ENCODE peak calls at places on chromosome 10, in nine cellular contexts. Q is T-helper 9 cell, O is AG08395, N is HuH-7.5, Z is mammary epithelial cell, R is NCI-H774, H is ACHN, C is fibroblast of the conjunctiva, M is T-cell. E is an unnamed sample.

GRCh38 chr10:22335204-22335956 is 9.9 kb upstream of the SPAG6 start:
- DNase-seq in C (no peak), Z (peak), O (peak), N (no peak), Q (peak), M (peak), R (no peak), H (peak), E (no peak)

GRCh38 chr10:116870949-116871348 is 21.6 kb downstream of the ENO4 start:
- DNase-seq in N (no peak), M (no peak), C (no peak), Z (no peak), O (no peak), Q (no peak), H (peak), R (no peak), E (no peak)

GRCh38 chr10:24269476-24269875 is 60.5 kb downstream of the KIAA1217 start:
- DNase-seq in O (no peak), Z (peak), C (no peak), Q (no peak), M (no peak), R (no peak), N (no peak), H (no peak), E (no peak)

GRCh38 chr10:19730071-19730470 is 86.2 kb upstream of the PLXDC2 start:
- DNase-seq in C (no peak), R (no peak), H (no peak), N (no peak), M (no peak), Q (no peak), Z (peak), O (peak), E (no peak)

GRCh38 chr10:30818854-30819253 is 189.3 kb upstream of the LYZL2 start:
- DNase-seq in R (no peak), M (no peak), Q (no peak), C (peak), H (no peak), N (no peak), O (peak), Z (peak), E (no peak)

GRCh38 chr10:48759113-48759901 is 74.6 kb downstream of the WDFY4 start:
- DNase-seq in Z (no peak), N (no peak), O (no peak), R (no peak), H (no peak), C (no peak), M (no peak), Q (no peak), E (no peak)

GRCh38 chr10:93465806-93466675 is 16.1 kb downstream of the MYOF start:
- DNase-seq in M (no peak), R (no peak), C (peak), H (peak), Q (no peak), O (peak), Z (peak), N (no peak), E (peak)

GRCh38 chr10:122525788-122526187 is 34.8 kb upstream of the DMBT1 start:
- DNase-seq in H (peak), C (no peak), N (peak), Z (no peak), Q (peak), R (no peak), O (no peak), M (no peak), E (no peak)

GRCh38 chr10:48751730-48752129 is 67.1 kb downstream of the WDFY4 start:
- DNase-seq in Q (no peak), O (no peak), N (no peak), Z (no peak), M (no peak), C (no peak), H (no peak), R (no peak), E (no peak)

GRCh38 chr10:114526112-114526496 is 121.8 kb upstream of the AFAP1L2 start:
- DNase-seq in O (no peak), Q (no peak), C (no peak), H (no peak), R (no peak), N (no peak), Z (no peak), M (peak), E (no peak)

GRCh38 chr10:78933828-78934227 is 134.9 kb upstream of the ZMIZ1 start:
- DNase-seq in N (no peak), C (no peak), H (no peak), M (no peak), O (no peak), Z (no peak), Q (no peak), R (no peak), E (no peak)

GRCh38 chr10:29634764-29635625 is at the start of gene SVIL:
- DNase-seq in Q (no peak), R (no peak), H (no peak), C (peak), Z (peak), O (peak), M (no peak), N (no peak), E (no peak)

GRCh38 chr10:26997610-26998009 is 102.7 kb downstream of the ANKRD26 start:
- DNase-seq in C (no peak), Z (no peak), Q (no peak), N (no peak), R (no peak), O (no peak), M (no peak), H (no peak), E (no peak)

GRCh38 chr10:113053881-113054280 is 103.8 kb downstream of the TCF7L2 start:
- DNase-seq in N (no peak), R (no peak), Z (peak), M (no peak), O (no peak), Q (no peak), H (no peak), C (no peak), E (no peak)

GRCh38 chr10:6145979-6146432 is 56.7 kb upstream of the PFKFB3 start:
- DNase-seq in M (no peak), H (no peak), Q (no peak), R (no peak), C (no peak), Z (no peak), O (no peak), N (no peak), E (no peak)

GRCh38 chr10:71078454-71079145 is 133.8 kb upstream of the UNC5B start:
- DNase-seq in N (no peak), Q (no peak), Z (no peak), M (no peak), C (no peak), R (no peak), O (no peak), H (no peak), E (no peak)

GRCh38 chr10:91022924-91023707 is 102.2 kb upstream of the ANKRD1 start:
- DNase-seq in M (no peak), C (peak), O (no peak), R (no peak), Q (no peak), H (no peak), N (no peak), Z (peak), E (no peak)

GRCh38 chr10:101052285-101052684 is 9.5 kb upstream of the KAZALD1 start:
- DNase-seq in M (no peak), Q (no peak), O (peak), R (no peak), Z (peak), N (no peak), C (peak), H (peak), E (no peak)

GRCh38 chr10:43427166-43427825 is 9.6 kb upstream of the ZNF487 start:
- DNase-seq in R (no peak), Q (no peak), N (no peak), O (no peak), H (no peak), Z (no peak), M (peak), C (no peak), E (no peak)

GRCh38 chr10:78566216-78567135 is 502.3 kb upstream of the ZMIZ1 start:
- DNase-seq in C (no peak), H (no peak), R (no peak), O (peak), Q (no peak), Z (no peak), M (no peak), N (no peak), E (no peak)

GRCh38 chr10:99941942-99942835 is 67.6 kb downstream of the DNMBP start:
- DNase-seq in H (no peak), R (no peak), C (peak), N (no peak), Q (no peak), O (no peak), M (no peak), Z (no peak), E (no peak)

GRCh38 chr10:33653584-33654367 is 319.3 kb upstream of the NRP1 start:
- DNase-seq in Q (no peak), N (no peak), Z (peak), C (no peak), H (no peak), O (peak), R (no peak), M (no peak), E (no peak)

E was measured in smooth muscle cell of the brain vasculature.